ENCODE peak calls at places on chromosomes 13 and 19, in nine cellular contexts. L is NCI-H1694 treated with DMSO at 0.1 percent for 48 hours; Y is neural crest cell; F is cardiac muscle cell; O is A549; X is EL; Q is right atrium auricular region; E is HS-5; Z is stimulated activated CD4-positive, alpha-beta T cell treated with anti-CD3 and anti-CD28 coated beads, Interleukin-15, amount 100 ng/mL, for 1 hour. M is an unnamed sample.

GRCh38 chr13:95087746-95088305 is 213.4 kb downstream of the ABCC4 start:
- DNase-seq in F (no peak), Q (no peak), Z (no peak), L (no peak), X (peak), E (no peak), Y (no peak), O (peak), M (no peak)

GRCh38 chr19:51490676-51491075 is 10.9 kb downstream of the SIGLEC12 start:
- DNase-seq in Q (no peak), L (no peak), E (no peak), Z (no peak), O (no peak), Y (no peak), X (no peak), F (no peak), M (no peak)

GRCh38 chr19:55149078-55150003 is at the start of gene TNNT1:
- DNase-seq in Z (no peak), L (no peak), Y (no peak), F (peak), O (peak), E (no peak), X (peak), Q (no peak), M (no peak)

GRCh38 chr13:26629260-26629659 is 71.8 kb downstream of the WASF3 start:
- DNase-seq in Y (no peak), F (no peak), Q (no peak), X (peak), E (no peak), O (peak), L (no peak), Z (no peak), M (no peak)

GRCh38 chr19:4369888-4370260 is 26.5 kb downstream of the MPND start:
- DNase-seq in E (no peak), Q (no peak), Y (peak), L (peak), Z (peak), F (peak), O (no peak), X (no peak), M (no peak)

GRCh38 chr19:33947565-33947964 is 150.9 kb downstream of the KCTD15 start:
- DNase-seq in Y (no peak), O (no peak), E (no peak), Z (no peak), Q (no peak), L (peak), F (no peak), X (peak), M (no peak)

GRCh38 chr13:52974711-52975110 is 53.9 kb upstream of the OLFM4 start:
- DNase-seq in O (no peak), Y (no peak), L (no peak), F (no peak), E (no peak), Q (no peak), X (no peak), Z (no peak), M (no peak)

GRCh38 chr13:111630411-111630810 is 310.0 kb downstream of the TEX29 start:
- DNase-seq in Y (no peak), E (no peak), Q (peak), L (no peak), O (no peak), F (no peak), X (no peak), Z (no peak), M (no peak)

GRCh38 chr19:18310118-18310909 is 12.6 kb downstream of the LSM4 start:
- DNase-seq in F (no peak), Y (no peak), E (no peak), L (no peak), Q (no peak), O (no peak), Z (no peak), X (no peak), M (no peak)

GRCh38 chr19:41323430-41324125 is 13.6 kb downstream of the CCDC97 start:
- DNase-seq in Q (peak), F (no peak), Z (no peak), L (peak), O (peak), Y (no peak), X (peak), E (peak), M (no peak)

GRCh38 chr13:75913925-75914324 is 277.8 kb downstream of the LMO7 start:
- DNase-seq in L (no peak), E (no peak), X (no peak), Q (no peak), O (no peak), Z (no peak), Y (no peak), F (no peak), M (no peak)

GRCh38 chr19:42244452-42245220 is 2.2 kb upstream of the GSK3A start:
- DNase-seq in X (peak), E (peak), Y (peak), Z (peak), L (peak), F (peak), O (peak), Q (peak), M (peak)

GRCh38 chr13:72666391-72666790 is 61.0 kb downstream of the MZT1 start:
- DNase-seq in Z (no peak), L (no peak), X (no peak), Y (no peak), Q (no peak), O (no peak), F (no peak), E (no peak), M (no peak)

GRCh38 chr13:110092869-110093268 is 214.1 kb downstream of the COL4A1 start:
- DNase-seq in X (no peak), Q (no peak), F (no peak), O (no peak), Y (no peak), Z (no peak), L (no peak), E (no peak), M (no peak)

GRCh38 chr13:99484405-99484981 is 16.8 kb upstream of the TM9SF2 start:
- DNase-seq in Y (no peak), E (no peak), L (no peak), Z (no peak), Q (no peak), F (no peak), X (no peak), O (no peak), M (no peak)

GRCh38 chr13:96796234-96796633 is 198.0 kb downstream of the OXGR1 start:
- DNase-seq in X (no peak), F (no peak), L (no peak), Z (no peak), Q (no peak), O (no peak), E (no peak), Y (no peak), M (no peak)

GRCh38 chr13:64640002-64640401 is 2590.1 kb downstream of the PCDH9 start:
- DNase-seq in Q (no peak), Z (no peak), L (no peak), O (peak), E (no peak), Y (no peak), X (no peak), F (no peak), M (no peak)

GRCh38 chr13:97125810-97126738 is 96.1 kb upstream of the MBNL2 start:
- DNase-seq in Z (no peak), Y (no peak), L (no peak), Q (no peak), X (peak), F (no peak), O (no peak), E (no peak), M (no peak)

GRCh38 chr19:19259741-19260140 is 13.4 kb downstream of the TM6SF2 start:
- DNase-seq in L (peak), Y (no peak), Q (no peak), X (peak), F (no peak), Z (no peak), E (no peak), O (peak), M (no peak)

GRCh38 chr13:32838985-32839384 is 177.2 kb upstream of the KL start:
- DNase-seq in Y (no peak), O (peak), F (no peak), X (no peak), Q (no peak), Z (no peak), L (no peak), E (no peak), M (no peak)

GRCh38 chr13:34416833-34417425 is 525.1 kb upstream of the NBEA start:
- DNase-seq in F (no peak), Q (peak), Z (no peak), L (no peak), Y (no peak), O (no peak), E (no peak), X (peak), M (no peak)

GRCh38 chr13:110566201-110566600 is 4.7 kb upstream of the RAB20 start:
- DNase-seq in X (no peak), O (no peak), Z (no peak), E (no peak), L (no peak), F (no peak), Q (no peak), Y (no peak), M (no peak)

GRCh38 chr19:2014731-2015610 is 543 bp downstream of the BTBD2 start:
- DNase-seq in Z (no peak), Q (no peak), Y (no peak), O (no peak), E (no peak), X (no peak), F (peak), L (no peak), M (no peak)

GRCh38 chr19:51093510-51094345 is 11.0 kb upstream of the KLK14 start:
- DNase-seq in F (no peak), X (no peak), Z (no peak), L (no peak), Y (no peak), O (no peak), E (no peak), Q (no peak), M (no peak)